ENCODE peak calls at places on chromosome 19, in six cellular contexts. N, B, F, V, U and G are unnamed samples. For H3K27me3 and H3K4me1, the result is how much of the 10 kb centered on the place peaks cover.

GRCh38 chr19:33231511-33231910 is 5.9 kb upstream of the SLC7A10 start:
- DNase-seq in N (no peak), B (no peak), F (no peak), V (no peak), U (no peak), G (no peak)

GRCh38 chr19:19179548-19180441 is 9.7 kb upstream of the MEF2B start:
- DNase-seq in N (no peak), B (no peak), F (no peak), V (no peak), U (no peak), G (no peak)

GRCh38 chr19:32599736-32600157 is 18.8 kb downstream of the PDCD5 start:
- DNase-seq in N (no peak), B (peak), F (peak), V (peak), U (no peak), G (no peak)

GRCh38 chr19:34217952-34218817 is 36.2 kb upstream of the GARRE1 start:
- DNase-seq in N (no peak), B (peak), F (no peak), V (peak), U (no peak), G (no peak)

GRCh38 chr19:16368385-16369305 is 44.0 kb downstream of the KLF2 start:
- DNase-seq in N (no peak), B (no peak), F (no peak), V (no peak), U (no peak), G (no peak)

GRCh38 chr19:43984687-43985000 is 656 bp downstream of the ZNF155 start:
- DNase-seq in N (no peak), B (no peak), F (no peak), V (peak), U (no peak), G (no peak)

GRCh38 chr19:8149261-8150094 is at the start of gene FBN3:
- DNase-seq in N (no peak), B (no peak), F (no peak), V (no peak), U (no peak), G (no peak)

GRCh38 chr19:8988204-8988603 is 22.0 kb downstream of the MUC16 start:
- DNase-seq in N (no peak), B (no peak), F (no peak), V (no peak), U (no peak), G (no peak)

GRCh38 chr19:32041681-32042292 is 303.6 kb upstream of the ZNF507 start:
- DNase-seq in N (no peak), B (peak), F (peak), V (peak), U (no peak), G (no peak)

GRCh38 chr19:3494559-3494958 is 5.9 kb downstream of the DOHH start:
- DNase-seq in N (no peak), B (no peak), F (no peak), V (no peak), U (no peak), G (no peak)

DNA sequence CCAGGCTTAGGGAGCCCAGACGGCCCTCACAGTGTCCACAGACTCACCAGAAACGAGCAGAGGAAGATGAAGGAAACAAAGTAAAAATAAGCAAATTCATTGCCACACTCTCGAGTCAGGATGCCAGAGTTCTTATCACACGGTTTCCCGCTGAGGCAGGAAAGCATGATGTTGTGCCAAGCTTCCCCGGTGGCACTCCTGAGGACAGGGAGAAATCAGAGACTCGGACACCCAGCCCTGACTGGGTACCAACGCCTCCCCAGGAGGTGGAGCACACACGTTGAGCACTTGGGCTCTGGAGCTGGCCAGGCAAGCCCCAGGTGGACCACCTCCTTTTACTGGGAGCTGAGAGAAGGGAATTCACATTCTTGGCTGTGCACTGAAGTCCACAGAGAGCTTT is 81.5 kb downstream of the IER2 start:
- DNase-seq in N (no peak), B (no peak), F (no peak), V (no peak), U (no peak), G (no peak)
- H3K27me3 ChIP-seq in N (under half), B (under half), F (half or more), V (under half), U (under half), G (under half)

GRCh38 chr19:47013041-47013517 is 6.6 kb upstream of the NPAS1 start:
- DNase-seq in N (no peak), B (peak), F (peak), V (peak), U (no peak), G (no peak)
- TF ChIP-seq CTCF in N (peak), B (peak), F (peak), V (peak), U (peak), G (peak)

GRCh38 chr19:18020212-18021067 is 12.5 kb downstream of the ARRDC2 start:
- DNase-seq in N (peak), B (no peak), F (no peak), V (peak), U (peak), G (no peak)
- H3K4me1 ChIP-seq in N (half or more), B (under half), F (under half), V (under half), U (half or more), G (under half)

GRCh38 chr19:51127032-51127431 is 2.3 kb downstream of the SIGLEC9 start:
- DNase-seq in N (no peak), B (no peak), F (no peak), V (no peak), U (no peak), G (no peak)
- H3K27me3 ChIP-seq in N (under half), B (under half), F (under half), V (under half), U (under half), G (under half)

DNA sequence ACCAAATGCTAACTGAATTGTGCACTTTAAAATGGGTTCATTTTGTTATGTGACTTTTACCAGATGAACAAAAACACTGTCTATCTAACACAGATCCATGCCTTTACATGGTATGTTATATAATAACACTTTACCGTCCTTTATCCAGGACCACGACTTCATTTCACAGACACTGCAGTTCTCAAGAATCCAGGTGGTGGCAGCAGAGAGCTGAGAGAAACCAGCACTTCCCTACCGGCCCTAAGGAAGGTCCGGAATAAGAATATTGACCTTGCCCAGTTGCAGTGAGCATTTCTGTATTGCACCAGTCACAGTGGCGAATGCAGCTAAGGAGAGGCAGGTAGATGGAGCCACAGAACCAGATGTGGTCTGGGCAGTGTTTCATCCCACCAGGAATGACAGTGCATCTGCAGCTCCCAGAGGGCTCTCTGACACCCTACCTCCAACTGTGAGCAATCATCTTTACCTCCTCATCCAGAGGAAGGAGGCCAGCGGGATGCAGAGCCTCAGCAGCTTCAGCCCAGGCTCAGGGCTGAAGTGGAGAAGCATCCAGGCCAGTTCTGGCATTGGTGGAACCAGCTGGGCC is 44.6 kb downstream of the ZNF787 start:
- DNase-seq in N (no peak), B (peak), F (peak), V (peak), U (no peak), G (no peak)
- TF ChIP-seq CTCF in N (peak), B (peak), F (peak), V (peak), U (peak), G (peak)

GRCh38 chr19:38675611-38676010 is 28.2 kb downstream of the ACTN4 start:
- DNase-seq in N (no peak), B (no peak), F (peak), V (no peak), U (no peak), G (no peak)
- H3K4me1 ChIP-seq in N (half or more), B (half or more), F (under half), V (half or more), U (half or more), G (half or more)